ENCODE peak calls at places on chromosomes 2 and 18, in seven cellular contexts. X is CD8-positive, alpha-beta T cell; Z is upper lobe of right lung; S is H1; E is fibroblast of lung; D is cardiac muscle cell; Y is uterus. C is an unnamed sample. For H3K9me3 and H3K4me1, the result is how much of the 10 kb centered on the place peaks cover.

GRCh38 chr2:150479075-150479915 is 8.2 kb downstream of the RND3 start:
- DNase-seq in X (no peak), Z (no peak), S (no peak), E (peak), D (no peak), Y (no peak), C (no peak)

GRCh38 chr2:25794544-25795276 is 83.6 kb downstream of the ASXL2 start:
- DNase-seq in X (no peak), Z (no peak), S (no peak), E (no peak), D (no peak), Y (no peak), C (no peak)

GRCh38 chr18:3151379-3152264 is 68.1 kb downstream of the MYOM1 start:
- DNase-seq in X (no peak), Z (no peak), S (no peak), E (peak), D (peak), Y (no peak), C (no peak)

GRCh38 chr2:121527009-121527682 is 3.5 kb upstream of the RNU4ATAC start:
- DNase-seq in X (no peak), Z (no peak), S (no peak), E (peak), D (no peak), Y (no peak), C (no peak)

GRCh38 chr2:240564191-240564570 is 4.0 kb downstream of the DUSP28 start:
- DNase-seq in X (no peak), Z (no peak), S (peak), E (no peak), D (no peak), Y (peak), C (no peak)

GRCh38 chr18:63850010-63850409 is 37.5 kb upstream of the SERPINB2 start:
- DNase-seq in X (no peak), Z (no peak), S (no peak), E (no peak), D (peak), Y (no peak), C (no peak)

GRCh38 chr2:20061476-20061875 is 10.0 kb upstream of the LAPTM4A start:
- DNase-seq in X (no peak), Z (no peak), S (no peak), E (peak), D (no peak), Y (no peak), C (no peak)

GRCh38 chr2:62208758-62209114 is 12.8 kb downstream of the B3GNT2 start:
- DNase-seq in X (peak), Z (no peak), S (no peak), E (no peak), D (no peak), Y (no peak), C (no peak)

GRCh38 chr2:197122821-197123220 is 187.8 kb downstream of the ANKRD44 start:
- DNase-seq in X (no peak), Z (no peak), S (no peak), E (peak), D (no peak), Y (no peak), C (no peak)

GRCh38 chr2:36368438-36368837 is 12.9 kb downstream of the CRIM1 start:
- DNase-seq in X (no peak), Z (no peak), S (no peak), E (no peak), D (no peak), Y (no peak), C (no peak)

GRCh38 chr18:60965856-60966255 is 367.4 kb upstream of the CDH20 start:
- DNase-seq in X (no peak), Z (no peak), S (no peak), E (no peak), D (no peak), Y (no peak), C (no peak)

GRCh38 chr2:224111576-224111975 is 72.5 kb upstream of the SERPINE2 start:
- DNase-seq in X (no peak), Z (no peak), S (no peak), E (peak), D (no peak), Y (no peak), C (no peak)

GRCh38 chr18:68714356-68714706 is 577 bp downstream of the TMX3 start:
- DNase-seq in X (no peak), Z (no peak), S (peak), E (peak), D (peak), Y (no peak), C (no peak)

GRCh38 chr18:78517973-78518372 is 461.6 kb upstream of the SALL3 start:
- DNase-seq in X (no peak), Z (no peak), S (no peak), E (no peak), D (no peak), Y (no peak), C (no peak)
- H3K9me3 ChIP-seq in X (under half), Z (under half), S (under half), E (under half), D (under half), Y (under half), C (under half)

DNA sequence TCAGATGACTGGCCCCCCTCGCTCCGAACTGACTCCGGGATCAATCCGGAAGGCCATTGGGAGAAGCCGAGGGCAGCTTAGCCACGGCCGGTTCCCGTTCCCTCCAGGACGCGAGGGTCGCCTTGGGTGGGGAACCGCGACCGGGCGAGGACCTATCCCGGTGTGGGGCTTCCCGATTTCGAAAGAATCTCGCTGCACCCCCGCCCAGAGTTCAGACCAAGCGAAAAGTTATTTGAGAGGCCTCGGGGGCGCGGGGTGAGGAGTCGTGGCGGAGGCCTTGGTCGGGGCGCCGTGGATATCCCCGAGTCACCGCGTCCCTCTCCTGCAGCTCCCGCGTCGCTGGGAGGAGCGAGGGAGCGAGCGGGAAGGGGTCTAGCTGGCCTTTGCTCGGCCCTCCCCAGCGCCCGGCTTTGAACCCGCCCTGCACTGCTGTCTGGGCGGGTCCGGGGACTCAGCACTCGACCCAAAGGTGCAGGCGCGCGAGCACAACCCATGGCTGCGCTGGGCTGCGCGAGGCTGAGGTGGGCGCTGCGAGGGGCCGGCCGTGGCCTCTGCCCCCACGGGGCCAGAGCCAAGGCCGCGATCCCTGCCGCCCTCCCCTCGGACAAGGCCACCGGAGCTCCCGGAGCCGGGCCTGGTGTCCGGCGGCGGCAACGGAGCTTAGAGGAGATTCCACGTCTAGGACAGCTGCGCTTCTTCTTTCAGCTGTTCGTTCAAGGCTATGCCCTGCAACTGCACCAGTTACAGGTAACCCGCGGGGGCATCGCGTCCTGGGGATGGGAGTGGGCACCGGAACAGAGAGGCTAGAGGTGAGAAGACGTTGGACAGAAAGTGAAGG is at the start of gene CYP27A1:
- DNase-seq in X (no peak), Z (peak), S (peak), E (peak), D (peak), Y (peak), C (peak)
- H3K4me1 ChIP-seq in X (under half), Z (under half), S (under half), E (under half), D (under half), Y (under half), C (under half)

GRCh38 chr2:86491088-86491487 is 49.9 kb downstream of the KDM3A start:
- DNase-seq in X (no peak), Z (no peak), S (no peak), E (peak), D (peak), Y (no peak), C (no peak)
- H3K27ac ChIP-seq in X (no peak), Z (no peak), S (no peak), E (no peak), D (peak), Y (no peak), C (no peak)

DNA sequence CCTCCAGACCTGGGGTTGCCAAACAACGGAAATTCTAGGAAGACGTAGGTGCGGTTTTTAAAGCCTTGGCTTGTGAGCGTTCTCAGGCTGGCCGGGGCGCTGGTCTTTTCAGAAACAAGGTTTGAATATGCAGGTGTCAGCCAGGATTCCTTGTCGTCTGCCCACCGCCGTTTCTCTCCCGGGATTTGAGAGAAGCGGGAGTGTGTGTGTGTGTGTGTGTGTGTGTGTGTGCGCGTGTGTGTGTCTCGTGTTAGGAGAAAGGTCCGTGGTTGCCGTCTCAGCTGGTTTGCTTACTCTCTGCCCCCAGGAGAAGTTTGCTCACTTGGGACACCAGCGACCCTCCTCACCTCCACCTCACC is 1.0 kb upstream of the ONECUT2 start:
- DNase-seq in X (no peak), Z (no peak), S (peak), E (no peak), D (no peak), Y (no peak), C (no peak)
- H3K9me3 ChIP-seq in X (under half), Z (under half), S (under half), E (under half), D (under half), Y (under half), C (under half)

GRCh38 chr2:236555486-236555885 is 14.1 kb upstream of the ACKR3 start:
- DNase-seq in X (no peak), Z (no peak), S (no peak), E (no peak), D (no peak), Y (no peak), C (no peak)
- H3K4me1 ChIP-seq in X (under half), Z (under half), S (under half), E (under half), D (under half), Y (under half), C (under half)

GRCh38 chr2:73611867-73612266 is 30.4 kb downstream of the NAT8 start:
- DNase-seq in X (no peak), Z (no peak), S (no peak), E (peak), D (no peak), Y (no peak), C (no peak)
- H3K27ac ChIP-seq in X (no peak), Z (no peak), S (no peak), E (no peak), D (no peak), Y (no peak), C (no peak)

GRCh38 chr2:179248024-179248348 is 16.6 kb downstream of the SESTD1 start:
- DNase-seq in X (no peak), Z (no peak), S (no peak), E (no peak), D (no peak), Y (no peak), C (no peak)
- H3K9me3 ChIP-seq in X (under half), Z (under half), S (under half), E (under half), D (under half), Y (under half), C (under half)

GRCh38 chr2:231674587-231675334 is 33.6 kb upstream of the PTMA start:
- DNase-seq in X (peak), Z (peak), S (peak), E (peak), D (peak), Y (peak), C (peak)
- H3K4me1 ChIP-seq in X (under half), Z (under half), S (under half), E (under half), D (under half), Y (under half), C (under half)